ENCODE peak calls at places on chromosomes 7 and 10, in eight cellular contexts. P, A, N, I, U, Z, K and Q are unnamed samples.

GRCh38 chr7:156560075-156560474 is 80.5 kb upstream of the RNF32 start:
- DNase-seq in K (peak), I (no peak), U (no peak), P (no peak), A (no peak), N (no peak), Z (no peak), Q (no peak)

GRCh38 chr10:133012573-133013359 is 70.4 kb upstream of the CFAP46 start:
- DNase-seq in Z (no peak), P (no peak), U (no peak), K (no peak), I (no peak), A (no peak), N (no peak), Q (no peak)

GRCh38 chr10:4033341-4033896 is 248.4 kb upstream of the KLF6 start:
- DNase-seq in I (no peak), K (no peak), N (peak), A (peak), U (no peak), P (peak), Z (no peak), Q (no peak)

GRCh38 chr7:100374601-100375000 is 1.3 kb downstream of the PILRA start:
- DNase-seq in N (no peak), K (no peak), U (no peak), P (no peak), I (no peak), Z (no peak), A (no peak), Q (no peak)

GRCh38 chr7:76354516-76354915 is 4.3 kb downstream of the YWHAG start:
- DNase-seq in N (no peak), I (no peak), P (no peak), K (no peak), Z (no peak), A (no peak), U (no peak), Q (no peak)

GRCh38 chr10:106525871-106526270 is 638.6 kb downstream of the SORCS1 start:
- DNase-seq in N (no peak), U (no peak), K (no peak), A (peak), P (no peak), I (no peak), Z (no peak), Q (no peak)

GRCh38 chr7:135550196-135550595 is 7.5 kb upstream of the NUP205 start:
- DNase-seq in Z (no peak), P (no peak), K (no peak), A (no peak), I (no peak), N (no peak), U (no peak), Q (no peak)

GRCh38 chr7:35819954-35820703 is 19.3 kb downstream of the SEPTIN7 start:
- DNase-seq in N (no peak), U (no peak), Z (no peak), I (no peak), K (no peak), A (no peak), P (no peak), Q (no peak)

GRCh38 chr10:26790596-26790995 is 70.2 kb downstream of the ABI1 start:
- DNase-seq in N (no peak), A (peak), P (peak), U (no peak), Z (no peak), K (no peak), I (peak), Q (no peak)

GRCh38 chr10:125235093-125236069 is 75.0 kb upstream of the CTBP2 start:
- DNase-seq in K (no peak), I (peak), Z (no peak), P (no peak), A (no peak), U (no peak), N (no peak), Q (no peak)

GRCh38 chr10:93496322-93497041 is at the start of gene CEP55:
- DNase-seq in U (peak), A (peak), I (peak), P (peak), Z (peak), N (peak), K (peak), Q (peak)

GRCh38 chr7:18846765-18847215 is 270.6 kb downstream of the TWIST1 start:
- DNase-seq in I (no peak), K (no peak), N (no peak), A (no peak), U (no peak), P (peak), Z (no peak), Q (peak)

GRCh38 chr7:70785427-70785826 is 346.5 kb upstream of the GALNT17 start:
- DNase-seq in A (no peak), N (no peak), Z (no peak), I (no peak), U (no peak), K (no peak), P (peak), Q (no peak)

GRCh38 chr10:35640474-35640873 is 1.6 kb downstream of the FZD8 start:
- DNase-seq in N (peak), P (peak), A (peak), U (no peak), I (peak), K (peak), Z (peak), Q (peak)

GRCh38 chr7:63065684-63066083 is 933.0 kb upstream of the ZNF722 start:
- DNase-seq in U (no peak), A (no peak), K (no peak), N (no peak), P (no peak), Z (no peak), I (no peak), Q (no peak)

GRCh38 chr7:143384148-143384547 is 3.0 kb downstream of the ZYX start:
- DNase-seq in Z (no peak), A (no peak), N (no peak), I (peak), U (no peak), K (no peak), P (peak), Q (peak)

GRCh38 chr10:85565381-85565780 is 801.2 kb downstream of the GRID1 start:
- DNase-seq in P (no peak), U (no peak), A (no peak), K (no peak), N (no peak), I (no peak), Z (no peak), Q (no peak)

GRCh38 chr7:77439572-77439971 is 23.4 kb upstream of the GSAP start:
- DNase-seq in K (no peak), Z (peak), A (no peak), N (no peak), I (no peak), P (peak), U (no peak), Q (no peak)

GRCh38 chr7:24786941-24787340 is 29.7 kb upstream of the GSDME start:
- DNase-seq in N (no peak), P (peak), Z (no peak), U (peak), I (peak), A (peak), K (no peak), Q (peak)

GRCh38 chr10:9437131-9437530 is 1382.6 kb downstream of the GATA3 start:
- DNase-seq in N (no peak), I (peak), K (no peak), P (peak), Z (no peak), A (peak), U (no peak), Q (no peak)

GRCh38 chr10:6396652-6397051 is 183.4 kb downstream of the PRKCQ start:
- DNase-seq in I (peak), P (peak), Z (no peak), K (no peak), A (peak), U (no peak), N (no peak), Q (peak)

GRCh38 chr10:32171213-32171612 is 115.0 kb upstream of the KIF5B start:
- DNase-seq in A (no peak), N (no peak), U (no peak), K (no peak), P (peak), I (no peak), Z (peak), Q (no peak)

GRCh38 chr7:127803626-127804025 is 151.6 kb downstream of the SND1 start:
- DNase-seq in Z (no peak), A (no peak), K (no peak), U (no peak), N (no peak), I (peak), P (no peak), Q (peak)

GRCh38 chr10:34323197-34323596 is 491.9 kb downstream of the PARD3 start:
- DNase-seq in K (no peak), U (no peak), P (peak), Z (no peak), N (no peak), I (peak), A (peak), Q (peak)

GRCh38 chr10:78903351-78903940 is 165.3 kb upstream of the ZMIZ1 start:
- DNase-seq in I (no peak), P (no peak), Z (peak), U (no peak), K (no peak), A (no peak), N (no peak), Q (no peak)

GRCh38 chr10:48614481-48615383 is 9.9 kb upstream of the ARHGAP22 start:
- DNase-seq in A (peak), Z (no peak), P (peak), I (peak), N (no peak), K (no peak), U (no peak), Q (peak)

GRCh38 chr10:12237265-12238220 is 41.6 kb downstream of the CDC123 start:
- DNase-seq in P (no peak), U (peak), N (no peak), K (no peak), I (peak), A (no peak), Z (no peak), Q (no peak)

GRCh38 chr7:157553256-157553655 is 216.5 kb downstream of the DNAJB6 start:
- DNase-seq in U (no peak), A (no peak), I (no peak), K (no peak), N (no peak), P (no peak), Z (no peak), Q (no peak)

GRCh38 chr7:24948739-24949138 is 31.2 kb downstream of the OSBPL3 start:
- DNase-seq in N (no peak), A (peak), Z (no peak), P (no peak), I (peak), U (no peak), K (no peak), Q (no peak)

GRCh38 chr10:32893431-32893830 is 64.6 kb downstream of the ITGB1 start:
- DNase-seq in I (no peak), N (no peak), Z (no peak), A (no peak), P (peak), U (no peak), K (peak), Q (no peak)

GRCh38 chr7:1691096-1691495 is 21.0 kb downstream of the ELFN1 start:
- DNase-seq in P (no peak), N (no peak), I (no peak), U (no peak), K (no peak), Z (peak), A (no peak), Q (no peak)

GRCh38 chr10:89206402-89207180 is 526 bp downstream of the CH25H start:
- DNase-seq in K (peak), P (peak), I (peak), N (peak), U (no peak), Z (peak), A (no peak), Q (peak)

GRCh38 chr10:7406712-7407333 is 4.0 kb downstream of the SFMBT2 start:
- DNase-seq in K (peak), U (no peak), I (no peak), N (no peak), Z (no peak), P (no peak), A (no peak), Q (no peak)

GRCh38 chr7:132472463-132473120 is 103.7 kb downstream of the PLXNA4 start:
- DNase-seq in Z (no peak), K (no peak), A (peak), I (peak), P (peak), U (no peak), N (no peak), Q (peak)

GRCh38 chr7:123747620-123748141 is 1.1 kb downstream of the WASL start:
- DNase-seq in U (peak), I (peak), K (peak), A (peak), Z (peak), N (peak), P (peak), Q (peak)

GRCh38 chr10:130531312-130531711 is 395.1 kb downstream of the GLRX3 start:
- DNase-seq in A (no peak), Z (no peak), N (no peak), P (no peak), K (no peak), U (no peak), I (no peak), Q (no peak)